ENCODE peak calls at places on chromosome 16, in seven cellular contexts. A, O, E, Y, C, H and B are unnamed samples.
A peak's percentile ranks its signal among the peaks of the same experiment; 100 is the strongest.

GRCh38 chr16:23420011-23420410 is 33.0 kb downstream of the COG7 start:
- DNase-seq in C (no peak), A (no peak), E (no peak), H (peak; percentile 20), O (no peak), Y (no peak), B (no peak)

GRCh38 chr16:84514874-84515835 is 10.7 kb upstream of the MEAK7 start:
- DNase-seq in Y (peak; percentile 86), O (peak; percentile 90), H (no peak), C (no peak), A (peak; percentile 62), E (peak; percentile 76), B (no peak)

GRCh38 chr16:8762254-8762653 is 35.2 kb downstream of the TMEM186 start:
- DNase-seq in A (no peak), E (no peak), Y (no peak), C (no peak), O (no peak), H (no peak), B (no peak)

GRCh38 chr16:74268372-74268782 is 28.2 kb upstream of the PSMD7 start:
- DNase-seq in O (no peak), H (no peak), A (no peak), Y (no peak), C (no peak), E (no peak), B (no peak)

GRCh38 chr16:20879175-20880053 is 20.7 kb downstream of the DCUN1D3 start:
- DNase-seq in A (no peak), H (peak; percentile 61), O (no peak), E (no peak), Y (no peak), C (no peak), B (no peak)

GRCh38 chr16:9597967-9598730 is 506.7 kb downstream of the HAPSTR1 start:
- DNase-seq in C (no peak), H (no peak), A (no peak), Y (no peak), E (no peak), O (no peak), B (no peak)

GRCh38 chr16:52318259-52319008 is 228.5 kb downstream of the TOX3 start:
- DNase-seq in H (no peak), A (no peak), O (no peak), C (no peak), E (no peak), Y (no peak), B (no peak)

GRCh38 chr16:14194706-14195105 is 123.6 kb downstream of the MRTFB start:
- DNase-seq in O (no peak), C (no peak), E (no peak), A (no peak), H (no peak), Y (no peak), B (no peak)

GRCh38 chr16:69909043-69909442 is 42.1 kb upstream of the CLEC18A start:
- DNase-seq in Y (no peak), H (no peak), O (no peak), E (no peak), A (no peak), C (no peak), B (no peak)

GRCh38 chr16:6964679-6965078 is 368.0 kb upstream of the RBFOX1 start:
- DNase-seq in C (no peak), Y (no peak), H (no peak), A (no peak), O (no peak), E (no peak), B (no peak)

GRCh38 chr16:70692481-70693203 is 6.8 kb upstream of the MTSS2 start:
- DNase-seq in H (no peak), Y (peak; percentile 67), O (no peak), C (no peak), A (no peak), E (no peak), B (no peak)

GRCh38 chr16:70455910-70456309 is 1.5 kb downstream of the FCSK start:
- DNase-seq in E (no peak), C (no peak), Y (no peak), A (no peak), H (no peak), O (no peak), B (no peak)

GRCh38 chr16:67268136-67268579 is 11.2 kb upstream of the PLEKHG4 start:
- DNase-seq in O (no peak), A (peak; percentile 82), E (no peak), C (peak; percentile 42), H (peak; percentile 97), Y (no peak), B (no peak)

GRCh38 chr16:75818491-75818890 is 92.2 kb upstream of the CPHXL start:
- DNase-seq in A (no peak), E (no peak), H (peak; percentile 0), C (no peak), Y (no peak), O (no peak), B (no peak)

GRCh38 chr16:29148867-29149272 is 164.0 kb downstream of the LAT start:
- DNase-seq in H (no peak), A (peak; percentile 49), O (peak; percentile 91), E (no peak), Y (peak; percentile 87), C (no peak), B (no peak)

GRCh38 chr16:80804061-80804450 is 342 bp downstream of the CDYL2 start:
- DNase-seq in E (peak; percentile 85), H (peak; percentile 76), C (peak; percentile 30), O (peak; percentile 74), Y (peak; percentile 84), A (peak; percentile 42), B (no peak)

GRCh38 chr16:57108432-57108831 is 16.0 kb downstream of the CPNE2 start:
- DNase-seq in A (no peak), C (no peak), Y (no peak), O (no peak), E (no peak), H (no peak), B (no peak)

GRCh38 chr16:67198238-67198734 is 645 bp upstream of the ELMO3 start:
- DNase-seq in A (peak; percentile 59), E (peak; percentile 82), O (no peak), Y (peak; percentile 76), C (no peak), H (peak; percentile 37), B (no peak)

GRCh38 chr16:66609139-66609510 is 4.6 kb downstream of the CMTM3 start:
- DNase-seq in Y (no peak), A (no peak), C (no peak), O (no peak), E (no peak), H (no peak), B (no peak)

GRCh38 chr16:27759301-27759871 is 209.4 kb downstream of the KATNIP start:
- DNase-seq in O (no peak), E (no peak), Y (no peak), H (peak; percentile 53), C (no peak), A (no peak), B (no peak)

GRCh38 chr16:57380671-57381462 is 8.6 kb downstream of the CX3CL1 start:
- DNase-seq in E (no peak), C (no peak), Y (no peak), O (no peak), H (peak; percentile 62), A (no peak), B (no peak)

GRCh38 chr16:4328580-4329353 is 12.9 kb downstream of the GLIS2 start:
- DNase-seq in O (no peak), E (peak; percentile 67), C (no peak), A (no peak), Y (no peak), H (no peak), B (no peak)
- H3K27ac ChIP-seq in O (no peak overlapping the region), E (peak overlapping the region; percentile 78), C (peak overlapping the region; percentile 70), A (peak overlapping the region; percentile 86), Y (peak overlapping the region; percentile 68), H (peak overlapping the region; percentile 89), B (peak overlapping the region; percentile 90)

GRCh38 chr16:79054593-79054992 is 545.9 kb downstream of the MAF start:
- DNase-seq in Y (no peak), C (no peak), H (no peak), E (no peak), A (no peak), O (no peak), B (no peak)
- H3K27ac ChIP-seq in Y (no peak overlapping the region), C (no peak overlapping the region), H (no peak overlapping the region), E (no peak overlapping the region), A (no peak overlapping the region), O (no peak overlapping the region), B (no peak overlapping the region)

DNA sequence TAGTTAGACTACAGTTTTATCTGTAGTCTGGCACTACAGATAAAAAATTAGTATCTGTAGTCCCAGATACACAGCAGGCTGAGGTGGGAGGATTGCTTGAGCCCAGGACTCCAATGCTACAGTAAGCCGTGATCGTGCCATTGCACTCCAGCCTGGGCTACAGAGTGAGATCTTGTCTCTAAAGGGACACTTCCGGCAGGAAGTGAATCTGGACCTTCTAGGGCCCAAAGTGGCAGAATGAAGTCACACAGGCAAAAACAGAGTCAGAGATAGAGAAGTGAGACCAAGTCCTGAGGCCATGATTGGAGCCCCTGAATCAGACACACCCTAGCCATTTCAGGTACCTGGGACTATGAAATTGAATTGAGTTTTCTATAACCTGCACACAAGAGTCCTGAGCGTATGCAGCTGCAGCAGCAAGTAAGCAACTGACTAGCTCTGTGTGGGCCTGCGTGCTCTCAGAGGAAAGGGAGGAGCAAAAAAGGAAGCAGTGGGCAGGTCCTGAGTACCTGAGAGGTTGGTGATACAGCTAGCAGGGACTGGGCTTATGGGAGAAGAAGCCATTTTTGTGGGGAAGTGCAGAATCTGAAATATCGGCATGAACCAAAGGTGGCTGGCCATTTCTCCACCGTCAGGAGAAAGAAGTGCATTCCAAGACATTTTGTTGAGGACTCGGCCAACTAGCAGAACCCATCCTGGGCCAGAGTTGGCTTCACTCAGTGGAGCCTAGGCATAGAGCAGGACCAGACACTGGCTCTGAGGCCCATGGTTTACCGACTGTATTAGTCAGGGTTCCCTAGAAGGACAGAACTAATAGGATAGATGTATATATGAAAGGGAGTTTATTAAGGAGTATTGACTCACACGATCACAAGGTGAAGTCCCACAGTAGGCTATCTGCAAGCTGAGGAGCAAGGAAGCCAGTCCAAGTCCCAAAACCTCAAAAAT is 27.2 kb upstream of the BRD7 start:
- DNase-seq in C (no peak), A (peak; percentile 22), O (peak; percentile 55), Y (no peak), E (no peak), H (no peak), B (no peak)
- H3K27ac ChIP-seq in C (no peak overlapping the region), A (no peak overlapping the region), O (no peak overlapping the region), Y (no peak overlapping the region), E (no peak overlapping the region), H (no peak overlapping the region), B (no peak overlapping the region)

DNA sequence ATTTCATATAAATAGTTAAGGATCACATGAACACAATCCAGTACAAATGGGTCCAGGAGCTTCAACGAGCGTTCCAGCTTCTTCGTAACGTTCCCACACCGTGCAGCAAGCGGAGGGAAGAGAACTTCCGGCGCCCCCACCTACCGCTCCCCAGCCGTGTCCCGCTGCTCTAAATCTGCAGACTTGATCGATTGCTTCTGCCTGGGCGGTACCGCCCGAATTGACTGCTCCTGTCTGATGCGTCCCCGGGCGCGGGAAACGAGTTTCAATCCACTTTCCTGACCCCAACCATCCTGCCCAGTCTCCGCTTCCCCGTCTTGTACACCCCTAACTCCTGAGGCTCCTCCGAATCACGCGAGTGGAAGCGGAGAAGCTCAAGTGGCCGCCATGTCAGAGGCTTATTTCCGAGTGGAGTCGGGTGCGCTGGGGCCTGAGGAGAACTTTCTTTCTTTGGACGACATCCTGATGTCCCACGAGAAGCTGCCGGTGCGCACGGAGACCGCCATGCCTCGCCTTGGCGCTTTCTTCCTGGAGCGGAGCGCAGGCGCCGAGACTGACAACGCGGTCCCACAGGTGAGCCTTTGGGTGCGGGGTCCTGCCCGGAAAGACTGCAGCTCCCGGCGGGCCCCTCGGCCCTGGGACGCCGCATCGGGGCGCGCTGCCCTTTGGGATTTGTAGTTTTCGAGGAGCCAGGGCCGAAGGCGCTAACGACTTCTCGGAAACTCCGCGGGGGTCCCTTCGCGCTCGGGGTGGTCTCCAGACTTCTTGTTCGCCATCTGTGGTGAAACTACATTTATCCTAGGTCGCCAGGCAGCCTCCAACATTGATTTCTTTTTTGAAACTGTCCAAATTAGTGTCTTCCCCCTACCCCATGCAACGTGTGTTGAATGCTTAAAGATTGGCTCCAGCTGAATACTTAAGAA is at the start of gene GINS3:
- DNase-seq in E (peak; percentile 91), C (peak; percentile 68), Y (peak; percentile 92), O (peak; percentile 87), H (peak; percentile 94), A (peak; percentile 89), B (peak; percentile 87)
- H3K27ac ChIP-seq in E (peak within 1 kb of the TSS; percentile 74), C (no peak within 1 kb of the TSS), Y (peak within 1 kb of the TSS; percentile 80), O (peak within 1 kb of the TSS; percentile 69), H (peak within 1 kb of the TSS; percentile 11), A (peak within 1 kb of the TSS; percentile 77), B (peak within 1 kb of the TSS; percentile 62)